ENCODE peak calls at places on chromosomes 1 and 21, in four cellular contexts. H is MM.1S, A is HFF-Myc, K is AG10803. R is an unnamed sample.

GRCh38 chr1:75796376-75797272 is at the start of gene MSH4:
- DNase-seq in H (no peak), A (peak; percentile 15), K (no peak), R (no peak)

GRCh38 chr1:236862615-236863211 is 67.6 kb downstream of the MTR start:
- DNase-seq in H (no peak), A (no peak), K (peak; percentile 32), R (peak; percentile 26)

GRCh38 chr1:218531936-218532335 is 186.8 kb downstream of the TGFB2 start:
- DNase-seq in H (no peak), A (no peak), K (no peak), R (no peak)

GRCh38 chr1:33317946-33318345 is 3.0 kb downstream of the A3GALT2 start:
- DNase-seq in H (no peak), A (no peak), K (no peak), R (no peak)

GRCh38 chr1:65146908-65147423 is 1.0 kb upstream of the AK4 start:
- DNase-seq in H (no peak), A (no peak), K (no peak), R (no peak)

GRCh38 chr1:35115459-35116383 is 36.5 kb downstream of the ZMYM1 start:
- DNase-seq in H (no peak), A (no peak), K (no peak), R (no peak)

GRCh38 chr1:7561331-7561921 is 209.7 kb upstream of the VAMP3 start:
- DNase-seq in H (no peak), A (no peak), K (no peak), R (no peak)

GRCh38 chr1:200292699-200293098 is 117.1 kb downstream of the ZNF281 start:
- DNase-seq in H (no peak), A (no peak), K (no peak), R (no peak)

GRCh38 chr1:52629667-52630066 is 3.3 kb upstream of the SHISAL2A start:
- DNase-seq in H (no peak), A (no peak), K (no peak), R (no peak)

GRCh38 chr1:63634471-63634870 is 41.3 kb downstream of the PGM1 start:
- DNase-seq in H (no peak), A (no peak), K (peak; percentile 22), R (peak; percentile 51)

GRCh38 chr1:47593001-47593568 is 155.2 kb downstream of the FOXD2 start:
- DNase-seq in H (no peak), A (no peak), K (no peak), R (no peak)
- H3K4me3 ChIP-seq in H (no peak overlapping the region), A (no peak overlapping the region), K (no peak overlapping the region), R (no peak overlapping the region)

DNA sequence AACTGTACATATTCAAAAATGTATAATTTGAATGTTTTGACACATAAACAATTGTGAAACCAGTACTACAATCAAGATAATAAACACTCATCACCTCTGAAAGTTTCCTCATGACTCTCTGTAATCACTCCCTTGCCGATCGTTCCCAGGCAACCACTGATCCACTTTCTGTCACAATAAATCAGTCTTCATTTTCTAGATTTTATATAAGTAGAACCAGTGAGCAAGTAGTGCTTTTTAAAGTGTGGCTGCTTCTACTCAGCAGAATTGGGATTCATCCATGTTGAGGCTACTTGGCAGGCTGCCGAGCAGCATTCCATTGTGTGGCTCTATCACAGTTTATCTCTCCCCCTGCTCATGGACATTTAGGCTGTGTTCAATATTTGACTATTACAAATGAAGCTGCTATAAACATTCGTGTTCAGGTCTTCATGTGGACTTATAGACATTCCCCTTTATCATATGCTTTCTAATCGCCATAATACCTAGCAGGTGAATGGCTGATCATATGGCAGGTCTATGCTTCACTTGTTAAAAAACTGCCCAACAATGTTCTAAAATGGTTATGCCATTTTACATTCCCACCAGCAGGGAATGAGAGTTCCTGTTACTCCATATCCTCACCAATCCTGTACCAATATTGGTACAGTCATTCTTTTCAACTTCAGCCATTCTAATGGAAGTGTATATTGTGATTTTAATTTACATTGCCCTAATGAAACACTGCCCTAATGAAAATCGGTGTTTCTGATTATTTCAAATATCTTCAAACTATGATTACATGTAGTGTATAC is 20.5 kb downstream of the TEX38 start:
- DNase-seq in H (no peak), A (no peak), K (peak; percentile 36), R (no peak)
- TF ChIP-seq CTCF in H (no peak), A (no peak), K (peak; percentile 26), R (peak; percentile 9)

GRCh38 chr1:23559985-23560755 is 869 bp upstream of the ID3 start:
- DNase-seq in H (no peak), A (no peak), K (peak; percentile 84), R (no peak)
- H3K4me3 ChIP-seq in H (peak overlapping the region; percentile 92), A (peak overlapping the region; percentile 60), K (peak overlapping the region; percentile 53), R (peak overlapping the region; percentile 74)

DNA sequence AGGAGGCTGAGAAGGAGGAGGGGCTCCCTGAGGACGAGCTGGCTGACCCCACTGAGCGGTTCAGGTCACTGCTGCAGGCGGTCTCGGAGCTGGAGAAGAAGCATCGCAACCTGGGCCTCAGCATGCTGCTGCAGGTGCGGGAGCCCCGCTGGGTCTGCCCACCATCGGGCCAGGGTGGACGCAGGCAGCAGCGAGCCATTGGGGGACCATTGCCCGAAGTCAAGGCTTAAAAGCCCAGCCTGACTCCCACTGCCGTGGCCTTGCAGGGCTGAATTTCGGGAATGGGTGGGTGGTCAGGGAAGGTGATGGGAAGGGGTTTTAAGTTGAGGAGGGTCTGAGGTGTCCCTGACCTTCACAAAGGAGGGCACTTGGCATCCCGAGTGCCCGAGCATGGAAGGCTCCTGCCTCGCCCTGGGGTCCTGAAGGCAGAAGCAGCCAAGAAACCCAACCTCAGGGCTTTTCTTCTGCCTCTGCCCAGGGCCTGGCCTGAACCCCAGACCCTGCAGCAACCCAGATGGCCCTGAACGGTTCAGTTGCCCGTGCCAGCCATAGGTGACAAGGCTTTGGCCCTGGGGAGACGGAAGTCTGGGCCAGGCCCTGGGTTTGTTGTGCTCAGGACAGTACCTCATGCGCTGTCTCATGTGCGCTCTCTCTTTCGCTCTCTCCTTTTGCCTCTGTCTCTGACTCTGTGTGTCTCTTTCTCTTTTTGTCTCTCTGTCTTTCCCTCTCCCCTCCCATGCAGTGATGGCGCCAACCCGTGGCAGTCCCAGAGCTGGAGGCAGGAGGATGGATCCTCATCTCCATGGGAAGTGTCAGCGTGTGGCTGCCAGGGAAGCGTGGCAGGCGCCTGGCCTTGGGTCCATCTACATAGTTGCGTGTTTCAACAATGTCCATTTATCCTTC is 6.2 kb downstream of the RNF187 start:
- DNase-seq in H (no peak), A (no peak), K (no peak), R (no peak)
- TF ChIP-seq CTCF in H (no peak), A (no peak), K (no peak), R (no peak)

GRCh38 chr1:45364294-45364693 is 24.1 kb upstream of the MUTYH start:
- DNase-seq in H (no peak), A (no peak), K (no peak), R (no peak)
- H3K4me3 ChIP-seq in H (no peak overlapping the region), A (no peak overlapping the region), K (no peak overlapping the region), R (no peak overlapping the region)

DNA sequence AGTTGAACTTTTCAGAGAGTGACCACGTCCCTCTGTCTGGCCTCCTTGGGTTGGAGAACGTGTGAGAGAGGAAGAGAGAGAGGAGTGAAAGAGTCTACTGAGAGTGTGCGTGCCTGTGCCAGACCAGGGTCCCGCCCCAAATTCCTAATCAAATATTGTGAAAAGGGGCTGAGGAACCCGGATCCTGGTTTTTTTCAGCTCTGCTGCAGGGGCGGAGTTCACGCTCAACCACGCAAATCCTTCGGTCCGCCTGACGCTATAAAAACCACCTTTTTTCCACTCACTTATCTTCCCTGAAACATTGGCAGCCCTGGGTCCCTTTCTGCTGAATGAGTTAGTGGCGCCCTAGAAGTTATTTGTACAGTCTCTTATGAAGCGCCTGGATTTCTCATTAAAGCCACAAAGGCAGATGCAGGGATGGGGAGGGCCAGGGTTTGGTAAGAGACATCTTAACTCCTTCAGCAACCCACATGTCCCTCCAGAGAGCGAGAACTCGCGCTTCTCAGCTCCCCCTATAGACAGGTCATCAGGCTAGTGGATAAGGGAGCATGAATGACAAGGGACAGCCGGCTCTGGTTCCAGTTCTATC is at the start of gene FMOD:
- DNase-seq in H (no peak), A (no peak), K (peak; percentile 63), R (no peak)
- TF ChIP-seq CTCF in H (no peak), A (no peak), K (peak; percentile 22), R (peak; percentile 9)

DNA sequence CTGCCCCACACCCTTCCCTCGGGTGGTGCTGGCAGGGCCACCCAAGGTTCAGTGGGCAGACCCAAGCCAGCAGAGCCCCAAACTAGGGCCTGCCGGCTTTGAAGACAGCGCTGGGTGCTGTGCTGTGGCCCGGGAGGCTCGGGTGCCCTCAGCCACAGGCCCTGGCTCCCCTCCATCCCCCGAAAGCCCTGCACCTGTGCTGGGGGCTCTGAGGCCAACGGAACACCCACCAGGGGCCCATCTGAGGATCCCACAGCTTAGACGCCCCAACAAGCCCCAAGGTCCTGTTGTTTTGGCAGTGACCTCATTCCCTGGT is 8.6 kb downstream of the ITGB2 start:
- DNase-seq in H (no peak), A (no peak), K (no peak), R (no peak)
- H3K4me3 ChIP-seq in H (no peak overlapping the region), A (no peak overlapping the region), K (no peak overlapping the region), R (no peak overlapping the region)

GRCh38 chr1:25837253-25837875 is 17.6 kb downstream of the MTFR1L start:
- DNase-seq in H (no peak), A (no peak), K (no peak), R (no peak)
- TF ChIP-seq CTCF in H (peak; percentile 42), A (no peak), K (peak; percentile 39), R (peak; percentile 60)

GRCh38 chr1:3455630-3456448 is 1.4 kb downstream of the ARHGEF16 start:
- DNase-seq in H (no peak), A (no peak), K (no peak), R (no peak)
- H3K4me3 ChIP-seq in H (no peak overlapping the region), A (no peak overlapping the region), K (no peak overlapping the region), R (no peak overlapping the region)

GRCh38 chr1:13228343-13228781 is 2.4 kb upstream of the PRAMEF18 start:
- DNase-seq in H (peak; percentile 30), A (no peak), K (no peak), R (no peak)
- TF ChIP-seq CTCF in H (peak; percentile 61), A (no peak), K (peak; percentile 22), R (no peak)

R was measured in kidney epithelial cell.